ENCODE peak calls at places on chromosomes 16 and 17, in ten cellular contexts. A is foreskin fibroblast, O is IMR-90, V is ovary, L is Panc1, D is GM12865, Y is fibroblast of mammary gland, I is body of pancreas, B is A673, F is WERI-Rb-1. W is an unnamed sample.
A peak's percentile ranks its signal among the peaks of the same experiment; 100 is the strongest.

GRCh38 chr17:7774037-7774659 is 56.6 kb downstream of the DNAH2 start:
- DNase-seq in A (peak; percentile 78), O (peak; percentile 78), V (no peak), L (no peak), D (no peak), Y (peak; percentile 63), I (no peak), B (no peak), F (no peak), W (peak; percentile 57)

GRCh38 chr17:74987909-74988711 is 678 bp downstream of the CDR2L start:
- DNase-seq in A (peak; percentile 92), O (peak; percentile 76), V (peak; percentile 85), L (no peak), D (no peak), Y (peak; percentile 72), I (peak; percentile 76), B (peak; percentile 63), F (peak; percentile 83), W (peak; percentile 74)

GRCh38 chr16:8946544-8946943 is 17.2 kb downstream of the USP7 start:
- DNase-seq in A (peak; percentile 31), O (no peak), V (no peak), L (no peak), D (peak; percentile 53), Y (no peak), I (peak; percentile 38), B (no peak), F (peak; percentile 38), W (no peak)

GRCh38 chr16:48013476-48013875 is 142.3 kb downstream of the ABCC12 start:
- DNase-seq in A (no peak), O (no peak), V (no peak), L (no peak), D (no peak), Y (no peak), I (no peak), B (peak; percentile 82), F (no peak), W (no peak)

GRCh38 chr16:34743115-34743514 is 1283.7 kb downstream of the TP53TG3F start:
- DNase-seq in A (no peak), O (no peak), V (no peak), L (no peak), D (no peak), Y (no peak), I (no peak), B (no peak), F (no peak), W (no peak)

GRCh38 chr16:85607796-85608514 is 5.2 kb upstream of the GSE1 start:
- DNase-seq in A (no peak), O (no peak), V (no peak), L (no peak), D (no peak), Y (no peak), I (no peak), B (no peak), F (no peak), W (no peak)

GRCh38 chr17:72102366-72102765 is 18.5 kb upstream of the SOX9 start:
- DNase-seq in A (no peak), O (no peak), V (no peak), L (no peak), D (no peak), Y (no peak), I (no peak), B (no peak), F (no peak), W (no peak)

GRCh38 chr16:89909777-89910716 is 8.6 kb upstream of the MC1R start:
- DNase-seq in A (peak; percentile 89), O (peak; percentile 64), V (peak; percentile 85), L (no peak), D (peak; percentile 74), Y (peak; percentile 82), I (peak; percentile 71), B (peak; percentile 86), F (peak; percentile 77), W (peak; percentile 64)

GRCh38 chr17:49566668-49567071 is 9.0 kb upstream of the NXPH3 start:
- DNase-seq in A (no peak), O (no peak), V (no peak), L (no peak), D (no peak), Y (no peak), I (peak; percentile 27), B (no peak), F (no peak), W (no peak)

GRCh38 chr17:49565948-49566491 is 9.7 kb upstream of the NXPH3 start:
- DNase-seq in A (peak; percentile 76), O (no peak), V (peak; percentile 90), L (no peak), D (no peak), Y (peak; percentile 85), I (peak; percentile 86), B (no peak), F (peak; percentile 57), W (no peak)

GRCh38 chr17:49570540-49571242 is 5.0 kb upstream of the NXPH3 start:
- DNase-seq in A (no peak), O (no peak), V (no peak), L (no peak), D (no peak), Y (no peak), I (no peak), B (no peak), F (no peak), W (no peak)

GRCh38 chr17:49567104-49567521 is 8.6 kb upstream of the NXPH3 start:
- DNase-seq in A (no peak), O (no peak), V (peak; percentile 58), L (no peak), D (no peak), Y (no peak), I (no peak), B (no peak), F (no peak), W (no peak)

GRCh38 chr17:49567871-49568694 is 7.6 kb upstream of the NXPH3 start:
- DNase-seq in A (peak; percentile 90), O (peak; percentile 66), V (peak; percentile 93), L (no peak), D (peak; percentile 89), Y (peak; percentile 74), I (peak; percentile 94), B (peak; percentile 82), F (peak; percentile 92), W (peak; percentile 68)
- H3K4me3 ChIP-seq in A (peak overlapping the region; percentile 54), O (peak overlapping the region; percentile 25), V (peak overlapping the region; percentile 29), L (peak overlapping the region; percentile 80), D (no peak overlapping the region), Y (peak overlapping the region; percentile 35), I (peak overlapping the region; percentile 6), B (peak overlapping the region; percentile 51), F (no peak overlapping the region), W (peak overlapping the region; percentile 55)

DNA sequence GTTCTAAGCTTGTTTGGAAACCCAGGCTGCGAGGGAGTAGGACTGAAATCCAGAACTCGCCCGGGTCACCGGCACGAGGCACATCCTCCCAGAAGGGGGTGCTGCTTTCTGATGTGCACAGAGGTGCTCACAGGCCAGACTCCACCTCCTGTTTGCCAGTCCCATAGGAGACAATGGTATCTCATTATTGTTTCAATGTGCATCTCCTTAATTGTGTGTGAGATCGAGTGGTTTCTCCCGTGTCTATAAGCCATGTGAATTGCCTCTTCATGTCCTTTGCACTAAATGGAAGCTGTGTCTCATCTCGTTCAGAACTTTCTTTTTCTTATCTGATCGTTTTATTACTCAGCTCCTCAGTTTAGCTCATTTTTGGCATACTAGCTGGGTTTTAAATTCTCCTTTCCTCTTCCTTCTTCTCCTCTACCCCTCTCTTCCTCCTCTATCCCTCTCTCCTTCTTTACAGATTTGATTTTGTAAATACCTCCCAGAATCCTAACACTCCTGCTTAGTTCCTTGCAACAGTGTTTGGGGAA is 32.1 kb upstream of the PRKCB start:
- DNase-seq in A (peak; percentile 22), O (peak; percentile 8), V (peak; percentile 36), L (peak; percentile 18), D (peak; percentile 84), Y (peak; percentile 22), I (peak; percentile 44), B (peak; percentile 91), F (peak; percentile 79), W (peak; percentile 11)
- TF ChIP-seq CTCF in A (peak; percentile 56), O (peak; percentile 42), V (no peak), L (peak; percentile 79), D (peak; percentile 86), Y (peak; percentile 51), I (peak; percentile 22), B (peak; percentile 87), F (peak; percentile 86), W (peak; percentile 47)

GRCh38 chr17:21199856-21200255 is 14.1 kb downstream of the TMEM11 start:
- DNase-seq in A (no peak), O (no peak), V (no peak), L (no peak), D (peak; percentile 28), Y (no peak), I (no peak), B (no peak), F (peak; percentile 28), W (no peak)

GRCh38 chr17:21200590-21201301 is 13.2 kb downstream of the TMEM11 start:
- DNase-seq in A (no peak), O (no peak), V (no peak), L (no peak), D (no peak), Y (no peak), I (peak; percentile 31), B (no peak), F (no peak), W (no peak)

GRCh38 chr17:21198411-21198810 is 15.6 kb downstream of the TMEM11 start:
- DNase-seq in A (no peak), O (no peak), V (no peak), L (no peak), D (no peak), Y (no peak), I (no peak), B (no peak), F (no peak), W (no peak)

GRCh38 chr17:21201302-21201602 is 12.7 kb downstream of the TMEM11 start:
- DNase-seq in A (peak; percentile 65), O (no peak), V (no peak), L (no peak), D (no peak), Y (no peak), I (no peak), B (peak; percentile 43), F (no peak), W (no peak)

GRCh38 chr17:21199311-21199710 is 14.7 kb downstream of the TMEM11 start:
- DNase-seq in A (peak; percentile 78), O (no peak), V (no peak), L (no peak), D (no peak), Y (peak; percentile 73), I (no peak), B (no peak), F (peak; percentile 66), W (peak; percentile 72)
- H3K4me3 ChIP-seq in A (no peak overlapping the region), O (no peak overlapping the region), V (no peak overlapping the region), L (no peak overlapping the region), D (no peak overlapping the region), Y (no peak overlapping the region), I (no peak overlapping the region), B (no peak overlapping the region), F (no peak overlapping the region), W (no peak overlapping the region)

DNA sequence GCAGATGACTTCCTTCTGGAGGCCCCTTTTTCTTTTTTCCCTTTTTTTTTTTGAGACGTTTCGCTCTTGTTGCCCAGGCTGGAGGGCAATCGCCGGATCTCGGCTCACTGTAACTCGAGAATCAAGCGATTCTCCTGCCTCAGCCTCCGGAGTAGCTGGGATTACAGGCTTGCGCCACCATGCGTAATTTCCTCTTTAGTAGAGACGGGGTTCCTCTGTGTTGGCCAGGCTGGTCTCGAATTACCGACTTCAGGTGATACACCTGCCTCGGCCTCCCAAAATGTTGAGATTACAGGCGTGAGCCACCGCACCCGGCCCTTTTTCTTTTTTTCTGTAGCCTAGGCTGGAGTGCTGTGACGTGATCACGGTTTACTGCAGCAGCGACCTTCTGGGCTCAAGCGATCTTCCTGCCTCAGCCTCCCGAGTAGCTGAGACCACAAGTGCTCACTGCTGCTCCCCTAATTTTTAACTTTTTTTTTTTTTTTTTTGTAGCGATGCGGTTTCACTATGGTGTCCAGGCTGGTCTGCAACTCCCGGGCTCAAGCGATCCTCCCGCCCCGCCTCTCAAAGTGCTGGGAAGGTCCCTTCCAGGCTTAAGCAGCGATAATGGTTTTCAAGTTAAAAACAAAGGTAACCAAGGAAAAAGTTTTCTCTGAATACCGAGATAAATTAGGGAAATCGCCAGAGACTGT is 956 bp upstream of the IST1 start:
- DNase-seq in A (peak; percentile 84), O (peak; percentile 76), V (peak; percentile 55), L (no peak), D (peak; percentile 59), Y (peak; percentile 68), I (peak; percentile 66), B (peak; percentile 64), F (peak; percentile 54), W (peak; percentile 59)
- TF ChIP-seq CTCF in A (peak; percentile 5), O (peak; percentile 19), V (no peak), L (no peak), D (no peak), Y (peak; percentile 6), I (peak; percentile 13), B (peak; percentile 35), F (peak; percentile 19), W (peak; percentile 24)